ENCODE peak calls at places on chromosomes 12 and 14, in four cellular contexts. One of them, this sample, is unnamed.

GRCh38 chr12:54159549-54159948 is 29.2 kb downstream of the SMUG1 start:
- DNase-seq in NCI-H1048: no peak
- DNase-seq in EL: no peak
- DNase-seq in RCC 7860: no peak
- DNase-seq in this sample: no peak

GRCh38 chr14:96273629-96274028 is 17.6 kb downstream of the BDKRB1 start:
- DNase-seq in NCI-H1048: no peak
- DNase-seq in EL: no peak
- DNase-seq in RCC 7860: no peak
- DNase-seq in this sample: no peak

GRCh38 chr14:96051642-96052540 is 12.7 kb downstream of the C14orf132 start:
- DNase-seq in NCI-H1048: no peak
- DNase-seq in EL: no peak
- DNase-seq in RCC 7860: no peak
- DNase-seq in this sample: no peak

GRCh38 chr12:25959069-25959961 is 833 bp downstream of the RASSF8 start:
- DNase-seq in NCI-H1048: no peak
- DNase-seq in EL: peak
- DNase-seq in RCC 7860: peak
- DNase-seq in this sample: no peak

GRCh38 chr12:119117936-119118335 is 60.8 kb upstream of the HSPB8 start:
- DNase-seq in NCI-H1048: no peak
- DNase-seq in EL: no peak
- DNase-seq in RCC 7860: no peak
- DNase-seq in this sample: no peak

GRCh38 chr14:65356327-65356836 is 56.1 kb upstream of the FUT8 start:
- DNase-seq in NCI-H1048: no peak
- DNase-seq in EL: peak
- DNase-seq in RCC 7860: peak
- DNase-seq in this sample: no peak

GRCh38 chr12:105561981-105562726 is 231.7 kb downstream of the C12orf75 start:
- DNase-seq in NCI-H1048: no peak
- DNase-seq in EL: peak
- DNase-seq in RCC 7860: peak
- DNase-seq in this sample: no peak

GRCh38 chr14:74593241-74593985 is 18.6 kb downstream of the LTBP2 start:
- DNase-seq in NCI-H1048: no peak
- DNase-seq in EL: no peak
- DNase-seq in RCC 7860: no peak
- DNase-seq in this sample: no peak

GRCh38 chr14:31774567-31774966 is 213.4 kb downstream of the NUBPL start:
- DNase-seq in NCI-H1048: no peak
- DNase-seq in EL: no peak
- DNase-seq in RCC 7860: no peak
- DNase-seq in this sample: no peak

GRCh38 chr12:9340422-9341259 is 132.4 kb upstream of the PZP start:
- DNase-seq in NCI-H1048: no peak
- DNase-seq in EL: peak
- DNase-seq in RCC 7860: no peak
- DNase-seq in this sample: no peak

GRCh38 chr12:101414533-101415119 is 7.1 kb upstream of the ARL1 start:
- DNase-seq in NCI-H1048: no peak
- DNase-seq in EL: peak
- DNase-seq in RCC 7860: peak
- DNase-seq in this sample: peak

GRCh38 chr14:88960528-88960927 is 136.1 kb downstream of the TTC8 start:
- DNase-seq in NCI-H1048: no peak
- DNase-seq in EL: no peak
- DNase-seq in RCC 7860: no peak
- DNase-seq in this sample: no peak

GRCh38 chr12:130137141-130138018 is 24.9 kb upstream of the FZD10 start:
- DNase-seq in NCI-H1048: no peak
- DNase-seq in EL: no peak
- DNase-seq in RCC 7860: no peak
- DNase-seq in this sample: no peak

GRCh38 chr12:6124411-6125151 is at the start of gene VWF:
- DNase-seq in NCI-H1048: no peak
- DNase-seq in EL: no peak
- DNase-seq in RCC 7860: no peak
- DNase-seq in this sample: no peak

GRCh38 chr12:65891987-65892481 is 67.8 kb downstream of the HMGA2 start:
- DNase-seq in NCI-H1048: no peak
- DNase-seq in EL: peak
- DNase-seq in RCC 7860: peak
- DNase-seq in this sample: no peak

GRCh38 chr12:102528111-102528510 is 47.7 kb upstream of the IGF1 start:
- DNase-seq in NCI-H1048: no peak
- DNase-seq in EL: no peak
- DNase-seq in RCC 7860: no peak
- DNase-seq in this sample: no peak

GRCh38 chr12:57242691-57243454 is 8.1 kb downstream of the STAC3 start:
- DNase-seq in NCI-H1048: peak
- DNase-seq in EL: peak
- DNase-seq in RCC 7860: no peak
- DNase-seq in this sample: peak

GRCh38 chr14:63840981-63841380 is 11.8 kb upstream of the SYNE2 start:
- DNase-seq in NCI-H1048: no peak
- DNase-seq in EL: peak
- DNase-seq in RCC 7860: no peak
- DNase-seq in this sample: peak

GRCh38 chr14:59293934-59294661 is 105.6 kb downstream of the DAAM1 start:
- DNase-seq in NCI-H1048: no peak
- DNase-seq in EL: no peak
- DNase-seq in RCC 7860: no peak
- DNase-seq in this sample: no peak

GRCh38 chr14:75229923-75230792 is 48.5 kb upstream of the FOS start:
- DNase-seq in NCI-H1048: no peak
- DNase-seq in EL: peak
- DNase-seq in RCC 7860: peak
- DNase-seq in this sample: peak

GRCh38 chr12:111298583-111299436 is 70.1 kb downstream of the PHETA1 start:
- DNase-seq in NCI-H1048: no peak
- DNase-seq in EL: peak
- DNase-seq in RCC 7860: peak
- DNase-seq in this sample: peak

GRCh38 chr14:93054006-93054405 is 61.7 kb downstream of the ITPK1 start:
- DNase-seq in NCI-H1048: no peak
- DNase-seq in EL: no peak
- DNase-seq in RCC 7860: no peak
- DNase-seq in this sample: no peak

GRCh38 chr12:89349814-89350213 is 2.5 kb downstream of the DUSP6 start:
- DNase-seq in NCI-H1048: peak
- DNase-seq in EL: peak
- DNase-seq in RCC 7860: no peak
- DNase-seq in this sample: peak

GRCh38 chr12:126342866-126343265 is 1277.6 kb downstream of the AACS start:
- DNase-seq in NCI-H1048: no peak
- DNase-seq in EL: no peak
- DNase-seq in RCC 7860: no peak
- DNase-seq in this sample: no peak

GRCh38 chr14:80638620-80639215 is 302.8 kb downstream of the CEP128 start:
- DNase-seq in NCI-H1048: no peak
- DNase-seq in EL: peak
- DNase-seq in RCC 7860: peak
- DNase-seq in this sample: no peak

GRCh38 chr12:45379261-45379660 is 163.4 kb downstream of the ANO6 start:
- DNase-seq in NCI-H1048: no peak
- DNase-seq in EL: peak
- DNase-seq in RCC 7860: no peak
- DNase-seq in this sample: no peak

GRCh38 chr14:70887207-70888150 is 19.8 kb upstream of the PCNX1 start:
- DNase-seq in NCI-H1048: no peak
- DNase-seq in EL: peak
- DNase-seq in RCC 7860: no peak
- DNase-seq in this sample: no peak

GRCh38 chr12:53623986-53624385 is 2.2 kb downstream of the ATF7 start:
- DNase-seq in NCI-H1048: no peak
- DNase-seq in EL: peak
- DNase-seq in RCC 7860: no peak
- DNase-seq in this sample: no peak

GRCh38 chr14:104913413-104913812 is 11.3 kb upstream of the PLD4 start:
- DNase-seq in NCI-H1048: no peak
- DNase-seq in EL: no peak
- DNase-seq in RCC 7860: no peak
- DNase-seq in this sample: no peak

GRCh38 chr12:53070901-53071492 is 8.2 kb downstream of the SPRYD3 start:
- DNase-seq in NCI-H1048: no peak
- DNase-seq in EL: peak
- DNase-seq in RCC 7860: no peak
- DNase-seq in this sample: no peak

GRCh38 chr14:49892301-49892635 is 614 bp upstream of the ARF6 start:
- DNase-seq in NCI-H1048: no peak
- DNase-seq in EL: peak
- DNase-seq in RCC 7860: peak
- DNase-seq in this sample: peak

GRCh38 chr14:66696326-66696725 is 188.4 kb downstream of the GPHN start:
- DNase-seq in NCI-H1048: no peak
- DNase-seq in EL: no peak
- DNase-seq in RCC 7860: no peak
- DNase-seq in this sample: no peak

This sample was measured in naive B cell.